ENCODE peak calls at places on chromosomes 13 and 19, in four cellular contexts. N is K562, A is HL-60, E is GM12878. S is an unnamed sample.
A peak's percentile ranks its signal among the peaks of the same experiment; 100 is the strongest.

GRCh38 chr13:41496420-41497234 is 39.3 kb downstream of the RGCC start:
- DNase-seq in N (no peak), A (no peak), E (no peak), S (no peak)

GRCh38 chr19:29448046-29448445 is 77.7 kb upstream of the VSTM2B start:
- DNase-seq in N (no peak), A (no peak), E (no peak), S (no peak)

GRCh38 chr13:29743229-29743786 is 107.1 kb downstream of the UBL3 start:
- DNase-seq in N (no peak), A (no peak), E (no peak), S (no peak)

GRCh38 chr19:1264801-1265610 is 4.1 kb upstream of the CIRBP start:
- DNase-seq in N (peak; percentile 62), A (no peak), E (no peak), S (no peak)

GRCh38 chr19:53536223-53536543 is 1.8 kb upstream of the ZNF331 start:
- DNase-seq in N (no peak), A (no peak), E (no peak), S (no peak)

GRCh38 chr13:23947893-23948292 is 50.6 kb upstream of the C1QTNF9B start:
- DNase-seq in N (no peak), A (no peak), E (no peak), S (no peak)

GRCh38 chr19:41997121-41997850 is 3.3 kb upstream of the ATP1A3 start:
- DNase-seq in N (peak; percentile 74), A (no peak), E (no peak), S (peak; percentile 62)

GRCh38 chr19:42178791-42179500 is 38.5 kb downstream of the DEDD2 start:
- DNase-seq in N (peak; percentile 60), A (no peak), E (no peak), S (no peak)

GRCh38 chr13:29136341-29136740 is 316.2 kb downstream of the MTUS2 start:
- DNase-seq in N (no peak), A (no peak), E (no peak), S (no peak)

GRCh38 chr19:4597975-4598671 is 38.6 kb upstream of the SEMA6B start:
- DNase-seq in N (peak; percentile 95), A (peak; percentile 44), E (no peak), S (peak; percentile 75)

GRCh38 chr13:112165712-112166111 is 98.8 kb downstream of the SOX1 start:
- DNase-seq in N (no peak), A (no peak), E (no peak), S (no peak)

GRCh38 chr13:30698023-30698422 is 37.3 kb upstream of the ALOX5AP start:
- DNase-seq in N (no peak), A (no peak), E (no peak), S (no peak)

GRCh38 chr13:38661276-38661675 is 25.6 kb upstream of the FREM2 start:
- DNase-seq in N (no peak), A (no peak), E (no peak), S (no peak)

GRCh38 chr19:17117250-17117789 is 41.7 kb downstream of the MYO9B start:
- DNase-seq in N (no peak), A (no peak), E (no peak), S (no peak)

GRCh38 chr13:24654741-24655140 is 25.5 kb upstream of the ATP12A start:
- DNase-seq in N (no peak), A (no peak), E (no peak), S (no peak)

GRCh38 chr13:44229371-44230030 is 144.1 kb upstream of the SERP2 start:
- DNase-seq in N (no peak), A (no peak), E (no peak), S (no peak)

GRCh38 chr13:50995870-50996269 is 86.3 kb downstream of the RNASEH2B start:
- DNase-seq in N (no peak), A (no peak), E (no peak), S (no peak)

GRCh38 chr13:113275387-113275786 is 21.7 kb upstream of the LAMP1 start:
- DNase-seq in N (peak; percentile 37), A (no peak), E (no peak), S (no peak)

GRCh38 chr19:43450545-43450997 is 14.8 kb downstream of the LYPD3 start:
- DNase-seq in N (no peak), A (no peak), E (no peak), S (no peak)

DNA sequence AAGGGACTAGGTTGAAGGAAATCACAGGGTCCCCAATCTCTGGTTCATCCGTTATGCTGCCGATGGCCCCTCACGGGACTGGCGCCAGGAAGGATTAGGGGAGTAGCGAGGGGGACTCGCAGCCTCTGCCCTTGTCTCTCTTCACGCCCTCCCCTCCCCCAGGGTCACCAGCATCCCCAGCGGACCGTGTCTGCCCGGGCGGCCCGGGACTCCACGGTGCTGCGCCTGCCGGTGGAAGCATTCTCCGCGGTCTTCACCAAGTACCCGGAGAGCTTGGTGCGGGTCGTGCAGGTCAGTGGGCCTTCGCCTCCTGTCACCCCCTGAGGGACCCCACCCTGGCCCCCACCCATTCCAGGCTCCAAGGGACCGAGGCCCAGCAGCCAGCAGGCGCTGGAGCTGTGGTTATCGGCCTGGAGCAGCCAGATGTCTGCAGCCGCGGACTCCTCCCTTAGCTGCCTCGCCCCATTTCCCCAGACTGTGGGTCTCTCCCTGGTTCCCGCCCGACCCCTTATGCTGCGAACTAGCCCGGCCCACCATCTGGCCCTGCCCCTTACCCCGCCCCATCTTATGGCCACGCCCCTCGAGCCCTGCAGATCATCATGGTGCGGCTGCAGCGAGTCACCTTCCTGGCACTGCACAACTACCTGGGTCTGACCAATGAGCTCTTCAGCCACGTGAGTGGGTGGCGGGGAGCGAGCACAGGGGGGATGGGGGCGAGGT is 5.4 kb downstream of the PNPLA6 start:
- DNase-seq in N (peak; percentile 80), A (no peak), E (no peak), S (no peak)
- TF ChIP-seq SPI1 in N (no peak), A (no peak), E (no peak), S (no peak)

GRCh38 chr13:94854688-94855087 is 142.3 kb upstream of the SOX21 start:
- DNase-seq in N (no peak), A (no peak), E (no peak), S (no peak)

GRCh38 chr13:94849254-94849653 is 136.9 kb upstream of the SOX21 start:
- DNase-seq in N (no peak), A (no peak), E (no peak), S (no peak)
- TF ChIP-seq SPI1 in N (no peak), A (no peak), E (no peak), S (no peak)

DNA sequence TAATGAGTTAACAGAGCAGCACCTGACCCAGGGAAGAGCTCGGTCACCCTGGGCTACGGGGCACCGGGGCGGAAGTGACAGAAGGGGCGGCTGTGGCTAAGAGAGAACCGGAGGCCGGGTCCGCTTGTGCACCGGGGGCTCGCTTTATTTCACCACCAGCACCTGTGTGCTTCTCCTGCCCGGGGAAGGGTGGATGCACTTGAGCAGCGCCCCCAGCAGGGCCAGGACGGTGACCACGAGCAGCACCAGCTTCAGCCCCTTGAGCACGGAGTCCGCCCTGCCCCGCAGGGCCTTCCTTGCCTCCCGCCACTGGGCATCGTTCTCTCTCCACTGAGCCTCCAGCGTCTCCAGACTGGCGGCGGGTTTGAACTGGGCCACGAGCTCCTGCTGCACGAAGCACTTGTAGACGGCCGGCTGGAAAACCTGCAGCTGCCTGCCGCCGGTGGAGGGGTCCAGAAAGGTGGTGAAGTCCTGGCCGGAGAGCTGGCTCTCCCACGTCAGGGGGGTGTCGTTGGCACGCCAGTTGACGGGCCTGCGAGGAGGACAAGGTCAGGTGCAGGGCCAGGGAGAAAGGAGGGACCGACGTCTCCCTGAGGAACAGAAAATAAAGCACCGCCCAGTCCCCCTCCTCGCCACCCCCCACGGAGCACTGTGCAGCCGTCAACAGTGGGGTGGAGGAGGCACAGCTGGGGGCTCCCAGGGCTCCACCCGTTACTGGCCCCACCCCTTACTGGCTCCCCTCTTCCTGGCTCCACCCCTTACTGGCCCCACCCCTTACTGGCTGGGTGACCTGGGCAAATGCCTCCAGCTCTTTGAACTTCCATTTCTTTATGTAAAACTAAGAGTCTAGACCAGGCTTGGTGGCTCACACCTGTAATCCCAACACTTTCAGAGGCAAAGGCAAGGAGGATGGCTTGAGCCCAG is 3.6 kb downstream of the FAM187B start:
- DNase-seq in N (peak; percentile 92), A (no peak), E (no peak), S (no peak)
- TF ChIP-seq SPI1 in N (no peak), A (no peak), E (no peak), S (no peak)

DNA sequence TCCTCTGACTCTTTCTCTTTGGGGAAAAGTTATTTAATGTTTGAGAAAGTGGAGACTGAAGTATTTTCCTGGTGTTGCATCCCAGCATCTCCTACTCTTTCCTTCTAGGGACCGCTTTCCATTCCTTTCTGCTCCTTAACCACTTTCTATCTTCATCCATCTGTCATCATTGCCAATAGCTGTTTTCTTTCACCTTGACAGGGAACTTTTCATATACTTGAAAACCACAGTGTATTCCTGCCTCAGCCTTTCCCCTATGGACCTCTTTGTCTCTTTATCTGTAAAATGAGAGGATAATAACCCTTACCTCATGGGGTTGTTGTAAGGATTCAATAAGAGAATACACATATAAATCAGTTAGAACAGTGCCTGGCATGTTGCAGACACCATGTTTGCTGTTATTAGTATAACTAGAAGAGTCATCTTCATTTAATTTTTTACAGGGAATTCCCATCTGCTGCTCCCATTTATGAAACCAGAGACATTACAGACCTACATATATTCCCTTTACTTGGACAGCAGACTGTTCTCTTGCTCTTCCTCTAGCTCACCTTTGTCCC is 31.8 kb downstream of the LCP1 start:
- DNase-seq in N (no peak), A (no peak), E (no peak), S (no peak)
- TF ChIP-seq SPI1 in N (no peak), A (no peak), E (no peak), S (no peak)

GRCh38 chr13:34623331-34623730 is 318.7 kb upstream of the NBEA start:
- DNase-seq in N (no peak), A (no peak), E (no peak), S (no peak)

GRCh38 chr13:34627499-34627898 is 314.6 kb upstream of the NBEA start:
- DNase-seq in N (no peak), A (no peak), E (no peak), S (no peak)

DNA sequence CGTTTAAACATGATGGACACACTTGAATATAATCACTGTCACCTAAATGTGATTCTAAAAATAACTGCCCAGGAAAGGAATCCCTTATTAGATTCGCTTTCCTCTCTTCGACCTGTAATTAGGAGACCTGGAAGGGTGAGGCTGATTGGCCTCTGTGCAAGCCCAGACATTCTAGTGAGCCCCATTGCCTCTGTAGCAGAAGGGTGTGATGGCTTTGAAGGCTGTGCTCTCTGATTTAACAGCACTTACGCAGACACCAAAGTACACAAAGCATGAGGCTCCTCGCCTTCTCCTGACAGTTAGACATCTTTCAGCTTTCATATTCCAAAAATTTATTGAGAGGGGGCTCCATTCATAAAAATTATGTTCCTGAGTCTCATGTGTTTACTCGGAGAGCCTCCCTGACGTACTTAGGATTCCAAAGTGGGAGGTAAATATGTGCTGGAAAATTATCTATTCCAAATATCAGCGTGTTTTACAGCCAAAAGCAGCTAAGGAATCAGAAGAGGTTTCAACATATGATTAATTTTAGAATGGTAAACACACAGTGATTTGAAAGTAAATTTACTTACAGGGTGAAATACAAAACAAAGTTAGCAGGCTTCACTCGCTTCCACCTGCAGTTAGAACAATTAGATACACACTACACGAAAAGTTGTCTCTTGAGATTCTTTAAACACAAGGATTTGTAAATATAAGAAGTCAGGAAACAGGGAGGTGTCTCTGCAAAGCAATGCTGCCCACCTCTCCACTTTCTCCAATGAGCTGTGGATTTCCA is 314.0 kb upstream of the NBEA start:
- DNase-seq in N (no peak), A (no peak), E (no peak), S (no peak)
- TF ChIP-seq SPI1 in N (no peak), A (no peak), E (no peak), S (no peak)

S was measured in GM12891.